ENCODE peak calls at places on chromosome 4, in eight cellular contexts. J, I, V, H, P, W, A and E are unnamed samples.

GRCh38 chr4:123415977-123416376 is 19.4 kb downstream of the SPRY1 start:
- DNase-seq in J (no peak), I (no peak), V (peak), H (no peak), P (no peak), W (no peak), A (no peak), E (no peak)

GRCh38 chr4:148437439-148437838 is 4.8 kb downstream of the NR3C2 start:
- DNase-seq in J (no peak), I (no peak), V (no peak), H (no peak), P (no peak), W (no peak), A (no peak), E (no peak)

GRCh38 chr4:75135068-75135825 is 202.3 kb downstream of the PARM1 start:
- DNase-seq in J (no peak), I (no peak), V (no peak), H (no peak), P (no peak), W (no peak), A (no peak), E (no peak)

GRCh38 chr4:69089388-69089787 is 6.9 kb upstream of the UGT2B7 start:
- DNase-seq in J (no peak), I (no peak), V (no peak), H (no peak), P (no peak), W (no peak), A (no peak), E (no peak)

GRCh38 chr4:54226399-54227260 is 2.5 kb upstream of the PDGFRA start:
- DNase-seq in J (no peak), I (no peak), V (no peak), H (no peak), P (no peak), W (peak), A (peak), E (no peak)

GRCh38 chr4:168580228-168580627 is 83.4 kb downstream of the PALLD start:
- DNase-seq in J (no peak), I (no peak), V (no peak), H (no peak), P (no peak), W (no peak), A (no peak), E (no peak)

GRCh38 chr4:128354205-128354821 is 66.7 kb upstream of the PGRMC2 start:
- DNase-seq in J (peak), I (no peak), V (peak), H (no peak), P (no peak), W (no peak), A (peak), E (peak)

GRCh38 chr4:79886557-79886956 is 186.5 kb downstream of the ANTXR2 start:
- DNase-seq in J (no peak), I (no peak), V (no peak), H (no peak), P (no peak), W (no peak), A (no peak), E (no peak)

GRCh38 chr4:140085062-140085622 is 68.8 kb downstream of the MAML3 start:
- DNase-seq in J (no peak), I (no peak), V (no peak), H (no peak), P (no peak), W (no peak), A (no peak), E (no peak)

GRCh38 chr4:181761130-181761529 is 482.1 kb upstream of the TENM3 start:
- DNase-seq in J (no peak), I (no peak), V (peak), H (no peak), P (no peak), W (no peak), A (no peak), E (no peak)

GRCh38 chr4:37666625-37667071 is 19.5 kb downstream of the RELL1 start:
- DNase-seq in J (no peak), I (no peak), V (peak), H (no peak), P (no peak), W (no peak), A (peak), E (no peak)

GRCh38 chr4:151806511-151806927 is 45.7 kb upstream of the GATB start:
- DNase-seq in J (no peak), I (no peak), V (peak), H (no peak), P (no peak), W (no peak), A (peak), E (no peak)

GRCh38 chr4:89111833-89112563 is 665 bp downstream of the TIGD2 start:
- DNase-seq in J (no peak), I (no peak), V (peak), H (no peak), P (no peak), W (no peak), A (no peak), E (no peak)

GRCh38 chr4:128519163-128519810 is 231.7 kb upstream of the PGRMC2 start:
- DNase-seq in J (peak), I (no peak), V (no peak), H (no peak), P (no peak), W (no peak), A (peak), E (no peak)

GRCh38 chr4:36280555-36280954 is 861 bp upstream of the DTHD1 start:
- DNase-seq in J (no peak), I (no peak), V (peak), H (no peak), P (no peak), W (no peak), A (no peak), E (no peak)

GRCh38 chr4:99683913-99684312 is 26.3 kb upstream of the C4orf54 start:
- DNase-seq in J (no peak), I (no peak), V (no peak), H (no peak), P (no peak), W (no peak), A (no peak), E (no peak)

GRCh38 chr4:25113915-25114904 is 46.0 kb downstream of the SEPSECS start:
- DNase-seq in J (no peak), I (no peak), V (peak), H (peak), P (no peak), W (no peak), A (no peak), E (no peak)

GRCh38 chr4:67912051-67912450 is 28.2 kb upstream of the TMPRSS11D start:
- DNase-seq in J (no peak), I (no peak), V (no peak), H (no peak), P (no peak), W (no peak), A (no peak), E (no peak)

GRCh38 chr4:103318327-103318726 is 120.2 kb upstream of the CENPE start:
- DNase-seq in J (no peak), I (no peak), V (no peak), H (no peak), P (no peak), W (no peak), A (no peak), E (no peak)

GRCh38 chr4:17124767-17125166 is 226.3 kb upstream of the LDB2 start:
- DNase-seq in J (no peak), I (no peak), V (no peak), H (no peak), P (no peak), W (no peak), A (no peak), E (no peak)

GRCh38 chr4:2341261-2341841 is 77.1 kb downstream of the ZFYVE28 start:
- DNase-seq in J (no peak), I (no peak), V (no peak), H (no peak), P (no peak), W (no peak), A (peak), E (no peak)